ENCODE peak calls at places on chromosomes 4 and X, in seven cellular contexts. B is endodermal cell, M is bronchial epithelial cell, X is head of caudate nucleus, H is aorta, L is iPS-NIHi11, U is foreskin fibroblast. K is an unnamed sample.

GRCh38 chr4:8905236-8905772 is 33.7 kb upstream of the HMX1 start:
- DNase-seq in B (peak; percentile 17), H (peak; percentile 51), X (no peak), L (no peak), U (no peak), M (no peak), K (no peak)

GRCh38 chr4:55398461-55398860 is 2.7 kb downstream of the TMEM165 start:
- DNase-seq in B (no peak), L (no peak), H (no peak), X (no peak), U (no peak), M (peak; percentile 95), K (no peak)

GRCh38 chr4:20422398-20422797 is 170.7 kb downstream of the SLIT2 start:
- DNase-seq in U (no peak), H (no peak), L (peak; percentile 43), M (peak; percentile 70), B (peak; percentile 91), X (peak; percentile 43), K (no peak)

GRCh38 chr4:46386570-46386969 is 3.4 kb downstream of the GABRA2 start:
- DNase-seq in B (peak; percentile 77), X (peak; percentile 67), U (no peak), M (no peak), H (no peak), L (no peak), K (no peak)

GRCh38 chr4:21469438-21470032 is 479.0 kb downstream of the KCNIP4 start:
- DNase-seq in U (no peak), B (no peak), L (peak; percentile 14), X (no peak), H (no peak), M (peak; percentile 25), K (no peak)

GRCh38 chrX:123175366-123176122 is 8.5 kb upstream of the GRIA3 start:
- DNase-seq in B (peak; percentile 55), L (no peak), U (no peak), M (no peak), X (no peak), H (no peak), K (no peak)

GRCh38 chr4:101685126-101685525 is 105.4 kb upstream of the BANK1 start:
- DNase-seq in L (no peak), H (no peak), X (no peak), M (no peak), U (no peak), B (no peak), K (no peak)

GRCh38 chr4:44326716-44327115 is 121.9 kb downstream of the KCTD8 start:
- DNase-seq in X (peak; percentile 6), U (no peak), H (no peak), B (no peak), M (no peak), L (no peak), K (no peak)

GRCh38 chr4:185874516-185875230 is 62.7 kb upstream of the SORBS2 start:
- DNase-seq in X (no peak), H (no peak), B (no peak), L (no peak), M (peak; percentile 86), U (peak; percentile 23), K (no peak)

GRCh38 chr4:185115827-185116232 is 27.2 kb upstream of the SLC25A4 start:
- DNase-seq in B (peak; percentile 88), H (peak; percentile 74), X (no peak), M (no peak), L (peak; percentile 73), U (peak; percentile 81), K (peak; percentile 37)